ENCODE peak calls at places on chromosomes 4 and X, in nine cellular contexts. V is M059J; X is NCI-H2081; N is cardiac muscle cell; F is LoVo; O is activated CD8-positive, alpha-beta memory T cell treated with anti-CD3 and anti-CD28 coated beads for 4 hours; C is activated CD4-positive, CD25-positive, alpha-beta regulatory T cell treated with anti-CD3 and anti-CD28 coated beads, Interleukin-2, amount 50 U/mL, for 72 hours; P is stimulated activated CD4-positive, alpha-beta T cell treated with anti-CD3 and anti-CD28 coated beads, Interleukin-2, amount 100 ng/mL, for 24 hours; Q is psoas muscle. T is an unnamed sample.

GRCh38 chrX:119757979-119758681 is at the start of gene SOWAHD:
- DNase-seq in C (peak), Q (peak), F (peak), P (peak), V (peak), X (peak), O (no peak), N (no peak), T (no peak)

GRCh38 chrX:9906919-9907318 is 60.2 kb upstream of the CLDN34 start:
- DNase-seq in V (peak), N (no peak), P (no peak), Q (no peak), X (no peak), O (no peak), F (no peak), C (no peak), T (no peak)

GRCh38 chrX:48786825-48787538 is 592 bp downstream of the GATA1 start:
- DNase-seq in C (no peak), V (no peak), F (no peak), O (no peak), Q (no peak), N (no peak), P (no peak), X (no peak), T (no peak)

GRCh38 chr4:62544428-62544827 is 1344.3 kb downstream of the ADGRL3 start:
- DNase-seq in O (no peak), V (no peak), P (no peak), Q (no peak), N (peak), X (no peak), C (no peak), F (no peak), T (no peak)

GRCh38 chr4:78361621-78362120 is 189.9 kb upstream of the ANXA3 start:
- DNase-seq in O (no peak), N (no peak), V (no peak), C (no peak), F (no peak), X (no peak), Q (no peak), P (no peak), T (no peak)

GRCh38 chrX:147565239-147565638 is 346.5 kb upstream of the FMR1 start:
- DNase-seq in P (no peak), C (no peak), Q (no peak), V (peak), F (no peak), O (no peak), X (no peak), N (no peak), T (no peak)

GRCh38 chr4:99868126-99868596 is 26.1 kb downstream of the LAMTOR3 start:
- DNase-seq in X (no peak), P (no peak), O (no peak), N (peak), F (no peak), V (peak), Q (no peak), C (no peak), T (no peak)

GRCh38 chrX:8748855-8749254 is 16.9 kb upstream of the ANOS1 start:
- DNase-seq in O (no peak), N (peak), Q (no peak), C (no peak), P (no peak), F (no peak), V (peak), X (peak), T (peak)

GRCh38 chr4:66123195-66123594 is 452.9 kb upstream of the EPHA5 start:
- DNase-seq in Q (no peak), X (no peak), O (no peak), F (no peak), P (no peak), V (peak), C (no peak), N (peak), T (no peak)